ENCODE peak calls at places on chromosomes 16 and 17, in nine cellular contexts. U is neuronal stem cell; J is psoas muscle; Z is lower lobe of right lung; Y is IMR-90; K is CD4-positive, CD25-positive, alpha-beta regulatory T cell; W is GM23338; A is spleen; Q is fibroblast of lung. I is an unnamed sample. For H3K36me3, the result is how much of the 10 kb centered on the place peaks cover.

GRCh38 chr17:41315814-41316430 is 412 bp upstream of the KRTAP17-1 start:
- DNase-seq in U (no peak), J (no peak), Z (no peak), Y (no peak), K (no peak), W (no peak), A (no peak), Q (no peak), I (no peak)

GRCh38 chr17:16599537-16599936 is 30.5 kb upstream of the ZNF287 start:
- DNase-seq in U (no peak), J (no peak), Z (no peak), Y (no peak), K (no peak), W (no peak), A (no peak), Q (no peak), I (no peak)

GRCh38 chr17:56297142-56297541 is 143.9 kb downstream of the ANKFN1 start:
- DNase-seq in U (no peak), J (no peak), Z (no peak), Y (peak), K (peak), W (no peak), A (no peak), Q (peak), I (no peak)

GRCh38 chr17:81448960-81449359 is 53.7 kb downstream of the BAHCC1 start:
- DNase-seq in U (no peak), J (no peak), Z (no peak), Y (no peak), K (no peak), W (no peak), A (no peak), Q (no peak), I (no peak)

GRCh38 chr16:47986031-47986430 is 169.8 kb downstream of the ABCC12 start:
- DNase-seq in U (no peak), J (no peak), Z (no peak), Y (no peak), K (no peak), W (no peak), A (no peak), Q (no peak), I (no peak)

GRCh38 chr17:46962374-46962790 is 16.7 kb downstream of the RPRML start:
- DNase-seq in U (no peak), J (no peak), Z (no peak), Y (peak), K (peak), W (no peak), A (peak), Q (peak), I (no peak)

GRCh38 chr17:4949321-4950074 is 1.2 kb upstream of the PFN1 start:
- DNase-seq in U (peak), J (peak), Z (peak), Y (peak), K (peak), W (peak), A (peak), Q (peak), I (peak)

GRCh38 chr17:44269795-44270320 is 1.9 kb upstream of the SLC4A1 start:
- DNase-seq in U (no peak), J (no peak), Z (no peak), Y (no peak), K (no peak), W (no peak), A (no peak), Q (no peak), I (no peak)

GRCh38 chr16:10045947-10046346 is 136.3 kb downstream of the GRIN2A start:
- DNase-seq in U (no peak), J (no peak), Z (no peak), Y (no peak), K (no peak), W (no peak), A (no peak), Q (no peak), I (no peak)

GRCh38 chr17:61073799-61074513 is 325.7 kb upstream of the TBX2 start:
- DNase-seq in U (no peak), J (no peak), Z (no peak), Y (no peak), K (no peak), W (no peak), A (no peak), Q (peak), I (no peak)

GRCh38 chr17:78653382-78653781 is 76.2 kb upstream of the DNAH17 start:
- DNase-seq in U (no peak), J (no peak), Z (no peak), Y (peak), K (no peak), W (no peak), A (no peak), Q (peak), I (no peak)
- H3K36me3 ChIP-seq in U (under half), J (under half), Z (under half), Y (under half), K (under half), W (under half), A (under half), Q (under half), I (under half)

GRCh38 chr16:24094660-24095059 is 161.5 kb upstream of the CACNG3 start:
- DNase-seq in U (no peak), J (no peak), Z (no peak), Y (no peak), K (no peak), W (no peak), A (no peak), Q (no peak), I (no peak)
- H3K27ac ChIP-seq in U (no peak), J (no peak), Z (no peak), Y (no peak), K (no peak), W (no peak), A (no peak), Q (no peak), I (no peak)

GRCh38 chr16:11552445-11552844 is 34.3 kb downstream of the LITAF start:
- DNase-seq in U (no peak), J (no peak), Z (no peak), Y (no peak), K (no peak), W (no peak), A (no peak), Q (no peak), I (no peak)
- H3K36me3 ChIP-seq in U (under half), J (under half), Z (half or more), Y (half or more), K (half or more), W (under half), A (under half), Q (under half), I (under half)

GRCh38 chr16:51812945-51813344 is 661.9 kb upstream of the SALL1 start:
- DNase-seq in U (no peak), J (no peak), Z (no peak), Y (no peak), K (no peak), W (no peak), A (no peak), Q (no peak), I (no peak)

DNA sequence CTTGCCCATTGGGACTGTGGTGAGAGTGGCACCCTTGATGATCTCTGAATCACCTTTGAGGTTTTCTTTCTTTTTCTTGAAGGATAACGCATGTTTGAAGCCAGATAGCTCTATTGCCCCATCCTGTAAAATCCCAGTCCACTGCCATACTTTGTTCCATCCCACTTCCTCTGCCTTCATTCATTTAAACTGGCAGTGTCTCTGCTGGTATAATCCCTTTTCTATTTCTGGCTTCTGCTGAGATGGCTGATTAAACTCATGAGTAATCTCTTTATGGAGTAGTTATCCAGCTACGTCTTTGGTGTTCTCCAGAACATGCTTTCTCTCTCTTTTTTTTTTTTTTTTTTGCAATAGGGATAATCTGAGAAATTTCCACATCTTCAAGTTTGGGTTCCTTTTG is 656.5 kb upstream of the SALL1 start:
- DNase-seq in U (no peak), J (no peak), Z (no peak), Y (no peak), K (no peak), W (no peak), A (no peak), Q (no peak), I (no peak)
- H3K27ac ChIP-seq in U (no peak), J (no peak), Z (no peak), Y (no peak), K (no peak), W (no peak), A (no peak), Q (no peak), I (no peak)

GRCh38 chr16:22326369-22326652 is 29.1 kb downstream of the POLR3E start:
- DNase-seq in U (no peak), J (no peak), Z (no peak), Y (no peak), K (no peak), W (no peak), A (no peak), Q (no peak), I (no peak)

GRCh38 chr16:22323173-22323997 is 26.2 kb downstream of the POLR3E start:
- DNase-seq in U (no peak), J (no peak), Z (no peak), Y (no peak), K (no peak), W (no peak), A (no peak), Q (no peak), I (no peak)

GRCh38 chr16:22323998-22324786 is 27.0 kb downstream of the POLR3E start:
- DNase-seq in U (no peak), J (no peak), Z (no peak), Y (no peak), K (no peak), W (no peak), A (no peak), Q (no peak), I (no peak)

GRCh38 chr16:22325598-22326368 is 28.6 kb downstream of the POLR3E start:
- DNase-seq in U (no peak), J (no peak), Z (no peak), Y (no peak), K (no peak), W (no peak), A (no peak), Q (no peak), I (no peak)

DNA sequence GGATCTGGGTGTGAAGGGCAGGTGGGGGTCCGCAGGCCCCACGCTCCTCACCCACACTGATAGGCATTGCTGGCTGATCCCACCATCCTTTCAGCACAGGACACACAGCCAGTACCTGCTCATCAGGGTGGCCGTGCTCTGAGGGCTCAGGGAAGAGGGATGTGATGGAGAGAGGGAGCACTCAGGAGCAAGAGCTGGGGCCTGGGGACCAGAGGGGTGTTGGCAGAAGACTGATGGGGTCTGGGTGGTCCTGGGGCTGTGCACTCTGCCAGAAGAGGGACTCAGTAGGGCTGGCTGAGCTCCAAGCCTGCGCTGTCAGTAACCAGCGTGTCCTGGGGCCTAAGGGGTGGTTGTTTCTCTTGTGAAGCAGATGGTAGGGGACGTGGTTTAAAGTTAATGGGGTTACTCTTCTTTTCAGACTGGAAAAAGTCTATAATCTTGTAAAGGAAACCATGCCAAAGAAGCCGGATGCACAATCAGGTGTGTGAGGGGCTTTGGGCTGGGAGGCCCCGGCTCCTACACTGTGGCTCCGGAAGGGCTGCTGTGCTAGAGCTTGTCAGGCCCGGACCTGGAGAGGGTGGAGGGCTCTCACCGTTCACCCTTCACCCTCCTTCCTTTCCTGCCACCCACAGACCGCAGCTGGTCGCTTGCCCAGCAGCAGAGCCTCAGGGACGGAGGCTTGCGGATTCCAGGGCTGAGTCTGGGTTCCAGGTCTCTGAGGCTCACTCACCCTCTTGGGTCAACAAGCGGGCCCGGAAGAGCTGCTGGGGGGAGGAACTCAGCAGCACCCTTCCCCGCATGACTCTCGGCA is 27.8 kb downstream of the POLR3E start:
- DNase-seq in U (no peak), J (no peak), Z (no peak), Y (no peak), K (no peak), W (no peak), A (no peak), Q (no peak), I (no peak)
- H3K36me3 ChIP-seq in U (half or more), J (under half), Z (half or more), Y (half or more), K (half or more), W (under half), A (under half), Q (under half), I (half or more)

I was measured in left lung.